ENCODE peak calls at places on chromosomes 12 and 14, in six cellular contexts. K, S, Z, H, A and P are unnamed samples.

GRCh38 chr12:27331927-27332324 is 710 bp upstream of the BMAL2 start:
- DNase-seq in H (no peak), K (peak; percentile 31), A (peak; percentile 21), S (no peak), Z (no peak), P (no peak)

GRCh38 chr12:106840217-106840616 is 65.7 kb downstream of the RIC8B start:
- DNase-seq in Z (no peak), S (no peak), K (peak; percentile 21), A (peak; percentile 67), H (no peak), P (no peak)

GRCh38 chr12:19892186-19892585 is 452.9 kb downstream of the AEBP2 start:
- DNase-seq in Z (no peak), H (no peak), K (peak; percentile 59), A (no peak), S (no peak), P (no peak)

GRCh38 chr14:95876769-95877490 is at the start of gene TUNAR:
- DNase-seq in K (no peak), H (no peak), S (no peak), A (peak; percentile 20), Z (no peak), P (peak; percentile 4)

GRCh38 chr14:102554835-102555819 is 37.3 kb upstream of the RCOR1 start:
- DNase-seq in Z (peak; percentile 45), K (no peak), H (no peak), S (peak; percentile 72), A (peak; percentile 22), P (no peak)

GRCh38 chr14:77139540-77140342 is 1.9 kb downstream of the ZDHHC22 start:
- DNase-seq in S (no peak), Z (no peak), A (peak; percentile 27), H (no peak), K (peak; percentile 8), P (peak; percentile 26)

GRCh38 chr12:106149096-106149784 is 10.5 kb upstream of the NUAK1 start:
- DNase-seq in S (no peak), H (no peak), Z (no peak), A (peak; percentile 53), K (no peak), P (no peak)

GRCh38 chr12:65532162-65532561 is 253.7 kb downstream of the MSRB3 start:
- DNase-seq in K (peak; percentile 74), Z (no peak), A (peak; percentile 93), H (no peak), S (no peak), P (no peak)

GRCh38 chr12:67593041-67593870 is 55.3 kb upstream of the DYRK2 start:
- DNase-seq in K (peak; percentile 54), H (no peak), S (no peak), Z (no peak), A (peak; percentile 27), P (peak; percentile 59)

GRCh38 chr14:57725399-57726077 is 140.4 kb downstream of the SLC35F4 start:
- DNase-seq in S (no peak), H (no peak), K (peak; percentile 84), A (peak; percentile 88), Z (no peak), P (peak; percentile 7)

GRCh38 chr12:19430988-19431387 is 8.3 kb upstream of the AEBP2 start:
- DNase-seq in K (no peak), S (no peak), A (peak; percentile 28), H (no peak), Z (no peak), P (no peak)

GRCh38 chr14:37147310-37147875 is 25.0 kb downstream of the SLC25A21 start:
- DNase-seq in Z (no peak), S (no peak), A (peak; percentile 45), H (no peak), K (no peak), P (no peak)

GRCh38 chr14:57974896-57975295 is 109.0 kb upstream of the SLC35F4 start:
- DNase-seq in Z (no peak), S (no peak), A (no peak), K (no peak), H (no peak), P (no peak)

GRCh38 chr12:15629108-15629507 is 160.1 kb downstream of the EPS8 start:
- DNase-seq in S (no peak), A (peak; percentile 99), K (peak; percentile 100), H (peak; percentile 94), Z (no peak), P (peak; percentile 77)

GRCh38 chr12:104793280-104793679 is 164.8 kb downstream of the SLC41A2 start:
- DNase-seq in S (no peak), K (peak; percentile 88), A (peak; percentile 32), H (no peak), Z (no peak), P (peak; percentile 93)

GRCh38 chr12:97552410-97553050 is 89.9 kb downstream of the RMST start:
- DNase-seq in K (no peak), Z (no peak), A (no peak), H (no peak), S (no peak), P (no peak)

GRCh38 chr12:130689408-130690405 is 26.4 kb downstream of the RIMBP2 start:
- DNase-seq in A (no peak), S (no peak), H (no peak), Z (no peak), K (no peak), P (no peak)

GRCh38 chr12:71162832-71163711 is 5.3 kb upstream of the TSPAN8 start:
- DNase-seq in H (no peak), Z (no peak), S (no peak), K (no peak), A (no peak), P (no peak)

GRCh38 chr12:4956968-4957367 is 47.3 kb downstream of the KCNA1 start:
- DNase-seq in S (no peak), H (no peak), Z (no peak), K (no peak), A (no peak), P (no peak)

GRCh38 chr14:103696466-103697071 is 18.7 kb downstream of the XRCC3 start:
- DNase-seq in K (peak; percentile 60), S (peak; percentile 86), A (peak; percentile 44), Z (no peak), H (no peak), P (no peak)

GRCh38 chr12:49232940-49233841 is 31.7 kb upstream of the TUBA1C start:
- DNase-seq in A (peak; percentile 62), K (peak; percentile 31), S (peak; percentile 85), H (peak; percentile 74), Z (no peak), P (no peak)

GRCh38 chr12:47034661-47035060 is 44.8 kb upstream of the PCED1B start:
- DNase-seq in A (peak; percentile 61), Z (no peak), K (no peak), S (no peak), H (no peak), P (no peak)

GRCh38 chr14:68735836-68736235 is 57.0 kb downstream of the ZFP36L1 start:
- DNase-seq in H (no peak), Z (no peak), K (no peak), A (no peak), S (no peak), P (no peak)

GRCh38 chr14:22555573-22556011 is 33.4 kb downstream of the DAD1 start:
- DNase-seq in Z (no peak), A (peak; percentile 29), K (peak; percentile 29), H (no peak), S (no peak), P (no peak)

GRCh38 chr14:69471436-69471835 is 13.1 kb upstream of the PLEKHD1 start:
- DNase-seq in Z (no peak), H (no peak), A (no peak), S (no peak), K (no peak), P (no peak)

GRCh38 chr12:27610380-27610779 is 85.9 kb upstream of the REP15 start:
- DNase-seq in K (peak; percentile 79), H (no peak), Z (no peak), S (no peak), A (peak; percentile 53), P (peak; percentile 63)

GRCh38 chr12:57875753-57876547 is 29.4 kb upstream of the CTDSP2 start:
- DNase-seq in Z (no peak), A (no peak), S (no peak), H (no peak), K (no peak), P (no peak)

GRCh38 chr14:38138581-38139138 is 69.0 kb upstream of the SSTR1 start:
- DNase-seq in H (no peak), Z (no peak), K (peak; percentile 26), S (no peak), A (peak; percentile 17), P (peak; percentile 3)

GRCh38 chr12:52604859-52605258 is 3.6 kb upstream of the KRT72 start:
- DNase-seq in K (no peak), Z (no peak), S (no peak), A (no peak), H (peak; percentile 44), P (no peak)

DNA sequence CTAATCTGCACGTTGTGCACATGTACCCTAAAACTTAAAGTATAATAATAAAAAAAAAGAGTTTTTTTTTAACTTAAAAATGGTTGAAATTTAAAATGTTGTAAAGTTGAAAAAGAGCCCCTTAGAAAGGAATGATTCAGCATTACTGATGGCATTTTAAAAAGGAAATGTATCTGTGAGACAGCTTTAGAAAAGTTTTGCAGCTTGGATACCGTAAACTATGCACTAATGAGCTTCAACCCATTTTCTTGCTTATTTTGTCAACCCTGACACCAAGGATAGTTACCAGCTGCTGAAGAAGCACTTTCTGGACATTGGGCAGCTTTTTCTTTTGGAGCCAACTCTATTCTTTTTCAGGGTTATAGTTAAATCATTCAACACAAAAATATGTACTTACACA is 4.3 kb downstream of the BICD1 start:
- DNase-seq in H (no peak), S (no peak), A (no peak), Z (no peak), K (no peak), P (no peak)
- H3K4me3 ChIP-seq in H (no peak overlapping the region), S (no peak overlapping the region), A (no peak overlapping the region), Z (no peak overlapping the region), K (no peak overlapping the region), P (no peak overlapping the region)

GRCh38 chr12:120447992-120448391 is 1.7 kb downstream of the GATC start:
- DNase-seq in K (no peak), H (no peak), A (no peak), Z (no peak), S (no peak), P (no peak)
- H3K4me3 ChIP-seq in K (no peak overlapping the region), H (no peak overlapping the region), A (no peak overlapping the region), Z (no peak overlapping the region), S (no peak overlapping the region), P (no peak overlapping the region)

GRCh38 chr12:120831648-120832267 is 72.4 kb downstream of the SPPL3 start:
- DNase-seq in Z (no peak), S (no peak), K (no peak), A (no peak), H (no peak), P (no peak)

GRCh38 chr12:120833849-120834248 is 70.3 kb downstream of the SPPL3 start:
- DNase-seq in H (no peak), A (peak; percentile 37), S (no peak), Z (no peak), K (peak; percentile 70), P (no peak)

GRCh38 chr12:120834489-120835303 is 69.5 kb downstream of the SPPL3 start:
- DNase-seq in K (no peak), S (no peak), Z (no peak), A (no peak), H (no peak), P (no peak)

GRCh38 chr12:120830052-120830940 is 73.9 kb downstream of the SPPL3 start:
- DNase-seq in S (no peak), K (no peak), H (no peak), A (no peak), Z (no peak), P (no peak)

GRCh38 chr12:120832712-120833111 is 71.4 kb downstream of the SPPL3 start:
- DNase-seq in Z (no peak), A (no peak), K (no peak), S (no peak), H (no peak), P (no peak)
- H3K4me3 ChIP-seq in Z (no peak overlapping the region), A (no peak overlapping the region), K (no peak overlapping the region), S (no peak overlapping the region), H (no peak overlapping the region), P (no peak overlapping the region)

GRCh38 chr14:61559641-61560201 is 135.6 kb upstream of the HIF1A start:
- DNase-seq in K (no peak), S (no peak), Z (no peak), A (no peak), H (peak; percentile 55), P (no peak)
- H3K4me3 ChIP-seq in K (no peak overlapping the region), S (no peak overlapping the region), Z (no peak overlapping the region), A (no peak overlapping the region), H (no peak overlapping the region), P (no peak overlapping the region)